ENCODE peak calls at places on chromosome 13, in five cellular contexts. X is lower leg skin, G is kidney, T is fibroblast of mammary gland, C is cardiac muscle cell. K is an unnamed sample.

GRCh38 chr13:29593605-29594297 is 1.7 kb downstream of the SLC7A1 start:
- DNase-seq in X (no peak), G (no peak), T (no peak), C (no peak), K (no peak)

GRCh38 chr13:19178901-19179593 is 2.6 kb downstream of the TUBA3C start:
- DNase-seq in X (no peak), G (no peak), T (no peak), C (no peak), K (no peak)

GRCh38 chr13:77545626-77546412 is 10.3 kb downstream of the SCEL start:
- DNase-seq in X (no peak), G (no peak), T (no peak), C (peak), K (no peak)

GRCh38 chr13:37208052-37208451 is 102.6 kb upstream of the CSNK1A1L start:
- DNase-seq in X (no peak), G (no peak), T (no peak), C (no peak), K (no peak)

GRCh38 chr13:65468628-65469027 is 1761.5 kb downstream of the PCDH9 start:
- DNase-seq in X (no peak), G (no peak), T (no peak), C (no peak), K (no peak)

GRCh38 chr13:99614465-99614885 is 113.2 kb downstream of the TM9SF2 start:
- DNase-seq in X (no peak), G (no peak), T (no peak), C (no peak), K (no peak)

GRCh38 chr13:74747186-74747955 is 613.2 kb upstream of the KLF12 start:
- DNase-seq in X (no peak), G (no peak), T (no peak), C (no peak), K (no peak)

GRCh38 chr13:64338671-64339070 is 2891.5 kb downstream of the PCDH9 start:
- DNase-seq in X (no peak), G (no peak), T (no peak), C (no peak), K (no peak)

GRCh38 chr13:59281453-59281852 is 882.3 kb downstream of the DIAPH3 start:
- DNase-seq in X (no peak), G (no peak), T (no peak), C (no peak), K (no peak)

GRCh38 chr13:59413121-59413520 is 750.6 kb downstream of the DIAPH3 start:
- DNase-seq in X (no peak), G (no peak), T (no peak), C (peak), K (no peak)

GRCh38 chr13:31773538-31773937 is 34.2 kb downstream of the RXFP2 start:
- DNase-seq in X (no peak), G (no peak), T (peak), C (no peak), K (peak)

GRCh38 chr13:24500977-24501376 is 11.6 kb downstream of the PARP4 start:
- DNase-seq in X (no peak), G (no peak), T (peak), C (no peak), K (no peak)

GRCh38 chr13:100235311-100235901 is 146.5 kb downstream of the PCCA start:
- DNase-seq in X (no peak), G (no peak), T (peak), C (peak), K (peak)

GRCh38 chr13:53398051-53398450 is 369.4 kb downstream of the OLFM4 start:
- DNase-seq in X (no peak), G (no peak), T (no peak), C (no peak), K (no peak)

GRCh38 chr13:23770428-23770827 is 118.8 kb downstream of the MIPEP start:
- DNase-seq in X (no peak), G (no peak), T (no peak), C (no peak), K (no peak)

GRCh38 chr13:100872761-100873160 is 198.2 kb upstream of the TMTC4 start:
- DNase-seq in X (no peak), G (no peak), T (peak), C (no peak), K (no peak)

GRCh38 chr13:25977216-25977615 is 74.6 kb downstream of the SHISA2 start:
- DNase-seq in X (no peak), G (no peak), T (no peak), C (peak), K (no peak)

GRCh38 chr13:91134773-91135124 is 212.7 kb upstream of the MIR17HG start:
- DNase-seq in X (no peak), G (no peak), T (no peak), C (no peak), K (no peak)

GRCh38 chr13:67296511-67296910 is 66.4 kb upstream of the PCDH9 start:
- DNase-seq in X (no peak), G (no peak), T (peak), C (no peak), K (no peak)

GRCh38 chr13:100363351-100363750 is 225.2 kb downstream of the GGACT start:
- DNase-seq in X (no peak), G (no peak), T (peak), C (no peak), K (peak)

GRCh38 chr13:105787518-105788085 is 747.9 kb downstream of the EFNB2 start:
- DNase-seq in X (no peak), G (no peak), T (no peak), C (no peak), K (no peak)

GRCh38 chr13:41060723-41061074 is 610 bp upstream of the WBP4 start:
- DNase-seq in X (peak), G (peak), T (peak), C (peak), K (peak)

GRCh38 chr13:41059896-41060722 is 1.2 kb upstream of the WBP4 start:
- DNase-seq in X (peak), G (peak), T (peak), C (peak), K (peak)

GRCh38 chr13:41059466-41059865 is 1.8 kb upstream of the WBP4 start:
- DNase-seq in X (no peak), G (no peak), T (peak), C (no peak), K (no peak)

GRCh38 chr13:41061914-41062837 is 867 bp downstream of the WBP4 start:
- DNase-seq in X (no peak), G (no peak), T (peak), C (peak), K (peak)

GRCh38 chr13:41061075-41061913 is at the start of gene WBP4:
- DNase-seq in X (peak), G (peak), T (peak), C (peak), K (peak)
- TF ChIP-seq CTCF in X (no peak), G (peak), T (peak), C (peak), K (peak)

GRCh38 chr13:79786176-79786575 is 305.2 kb downstream of the NDFIP2 start:
- DNase-seq in X (no peak), G (no peak), T (no peak), C (no peak), K (no peak)

GRCh38 chr13:79779761-79780160 is 298.8 kb downstream of the NDFIP2 start:
- DNase-seq in X (peak), G (no peak), T (peak), C (no peak), K (no peak)

GRCh38 chr13:79780240-79780639 is 299.3 kb downstream of the NDFIP2 start:
- DNase-seq in X (no peak), G (no peak), T (peak), C (no peak), K (no peak)

GRCh38 chr13:79781829-79782540 is 301.0 kb downstream of the NDFIP2 start:
- DNase-seq in X (no peak), G (no peak), T (no peak), C (no peak), K (no peak)

GRCh38 chr13:79782541-79783216 is 301.7 kb downstream of the NDFIP2 start:
- DNase-seq in X (no peak), G (peak), T (no peak), C (peak), K (peak)
- H3K4me3 ChIP-seq in X (no peak), G (no peak), T (no peak), C (no peak), K (no peak)

DNA sequence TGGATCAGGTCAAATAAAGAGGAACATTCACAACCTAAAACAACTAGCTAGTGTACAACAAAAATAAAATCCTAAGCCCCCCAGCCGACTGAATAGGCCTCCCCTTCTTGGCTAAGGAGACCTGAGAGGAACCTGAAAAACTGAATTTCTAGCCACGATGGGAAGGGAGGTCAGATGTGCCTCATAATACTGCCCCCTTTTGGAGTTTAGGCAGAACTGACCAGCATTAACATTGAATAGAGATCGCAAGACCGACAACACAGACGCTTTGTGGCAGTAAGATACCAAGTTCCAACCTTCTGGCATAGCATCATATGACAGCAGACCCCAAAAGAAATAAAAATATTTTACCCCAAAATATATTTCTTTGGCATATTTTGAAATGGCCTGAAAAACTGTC is 15.9 kb downstream of the CBY2 start:
- DNase-seq in X (no peak), G (no peak), T (peak), C (peak), K (no peak)
- TF ChIP-seq CTCF in X (no peak), G (peak), T (peak), C (peak), K (peak)

DNA sequence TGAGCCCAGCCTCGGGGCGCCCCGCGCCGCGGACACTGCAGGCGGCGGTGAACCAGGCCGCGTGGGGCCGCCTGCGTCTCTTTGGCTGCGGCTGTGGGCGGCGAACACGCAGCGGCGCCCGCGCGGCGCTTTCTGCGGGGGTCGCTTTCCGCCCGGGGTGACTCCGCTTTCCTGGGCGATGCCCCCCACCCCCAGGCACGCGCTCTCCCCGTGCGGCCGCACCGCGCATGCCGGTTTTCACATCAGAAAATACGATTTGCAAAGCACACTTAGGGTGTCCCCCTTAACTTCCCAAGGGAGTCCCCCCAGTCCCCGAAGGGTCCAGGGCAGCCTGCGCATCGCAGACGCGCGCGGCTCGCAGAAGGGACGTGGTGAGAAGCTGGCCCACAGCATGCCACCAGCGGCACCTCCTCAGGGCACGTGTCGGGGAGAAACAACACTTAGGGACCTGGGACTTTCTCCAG is 5.3 kb downstream of the F7 start:
- DNase-seq in X (no peak), G (peak), T (no peak), C (no peak), K (no peak)
- H3K4me3 ChIP-seq in X (peak), G (peak), T (no peak), C (no peak), K (peak)

DNA sequence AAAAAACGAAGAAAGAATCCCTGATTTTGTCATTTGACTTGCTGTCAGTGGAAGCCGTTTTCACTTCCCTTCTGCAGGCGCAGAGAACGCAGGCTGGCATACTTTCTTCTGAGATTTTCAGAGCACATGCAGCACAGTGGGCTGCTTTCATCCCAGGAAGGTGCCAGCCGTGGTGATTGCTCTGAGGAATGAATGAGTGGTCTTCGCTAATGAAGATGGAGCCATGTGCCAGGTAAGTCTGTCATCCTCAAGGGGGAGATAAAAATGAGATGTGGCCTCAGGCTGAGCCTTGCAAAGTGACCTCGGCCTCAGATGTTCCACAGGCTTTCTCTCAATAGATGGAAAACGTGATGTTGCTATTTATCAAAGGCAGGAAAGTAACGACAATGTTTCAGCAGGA is 94.6 kb upstream of the FARP1 start:
- DNase-seq in X (no peak), G (no peak), T (no peak), C (no peak), K (no peak)
- TF ChIP-seq CTCF in X (no peak), G (no peak), T (no peak), C (no peak), K (no peak)

DNA sequence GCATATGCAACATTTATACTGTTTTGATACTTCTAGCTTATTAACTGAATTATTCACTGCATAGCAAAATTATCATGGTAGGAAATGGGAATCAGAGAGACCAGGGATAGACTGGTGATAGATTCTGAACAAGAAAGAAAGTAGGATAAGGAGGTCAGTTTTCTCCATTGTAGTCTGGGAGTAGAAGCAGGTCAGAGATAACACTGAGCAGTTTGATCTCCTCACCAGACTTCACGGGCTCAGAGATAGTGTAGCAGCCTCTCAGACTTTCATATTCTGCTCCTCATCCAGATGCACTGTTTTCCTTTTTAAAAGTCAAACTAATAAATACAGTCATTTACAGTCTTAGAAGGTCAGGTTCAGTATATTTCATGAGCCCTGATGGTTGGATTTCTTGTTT is 56.0 kb upstream of the MYO16 start:
- DNase-seq in X (no peak), G (no peak), T (no peak), C (no peak), K (no peak)
- H3K4me3 ChIP-seq in X (no peak), G (no peak), T (no peak), C (no peak), K (no peak)

GRCh38 chr13:47592256-47592655 is 408.8 kb downstream of the SUCLA2 start:
- DNase-seq in X (no peak), G (no peak), T (no peak), C (no peak), K (no peak)

GRCh38 chr13:47588676-47589075 is 412.4 kb downstream of the SUCLA2 start:
- DNase-seq in X (no peak), G (no peak), T (no peak), C (no peak), K (no peak)
- TF ChIP-seq CTCF in X (no peak), G (no peak), T (peak), C (peak), K (no peak)

GRCh38 chr13:36131931-36132297 is 732 bp upstream of the DCLK1 start:
- DNase-seq in X (peak), G (peak), T (peak), C (no peak), K (peak)
- H3K4me3 ChIP-seq in X (no peak), G (no peak), T (peak), C (no peak), K (peak)

GRCh38 chr13:51783432-51784094 is 20.4 kb downstream of the DHRS12 start:
- DNase-seq in X (no peak), G (no peak), T (no peak), C (no peak), K (no peak)

GRCh38 chr13:51780099-51780498 is 23.9 kb downstream of the DHRS12 start:
- DNase-seq in X (no peak), G (no peak), T (no peak), C (no peak), K (no peak)

GRCh38 chr13:51782026-51782710 is 21.8 kb downstream of the DHRS12 start:
- DNase-seq in X (no peak), G (no peak), T (no peak), C (no peak), K (no peak)

GRCh38 chr13:51784097-51784496 is 19.9 kb downstream of the DHRS12 start:
- DNase-seq in X (no peak), G (no peak), T (no peak), C (no peak), K (no peak)

GRCh38 chr13:51781246-51782022 is 22.5 kb downstream of the DHRS12 start:
- DNase-seq in X (no peak), G (no peak), T (no peak), C (peak), K (no peak)
- TF ChIP-seq CTCF in X (no peak), G (peak), T (peak), C (peak), K (peak)

DNA sequence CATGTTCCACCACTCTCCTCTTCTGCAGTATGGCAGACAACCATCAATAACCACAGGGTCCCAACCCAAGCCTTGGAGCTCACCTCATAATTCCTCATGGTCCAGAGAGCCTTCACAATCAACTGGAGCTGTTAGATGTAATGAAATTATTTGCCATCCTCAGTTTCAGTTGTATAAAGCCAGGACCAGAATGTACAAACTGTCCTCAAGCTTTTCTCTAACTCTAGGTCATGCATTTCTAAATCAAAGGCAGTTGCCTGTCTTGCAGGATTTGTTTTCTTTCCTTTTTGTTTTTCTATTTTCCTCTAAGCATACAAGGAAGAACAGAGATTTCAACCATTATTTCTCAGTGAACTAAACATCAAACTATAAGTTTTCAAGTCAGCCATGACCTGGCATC is 182.5 kb upstream of the SERP2 start:
- DNase-seq in X (no peak), G (no peak), T (no peak), C (no peak), K (no peak)
- H3K4me3 ChIP-seq in X (no peak), G (no peak), T (no peak), C (no peak), K (no peak)

K was measured in astrocyte of the cerebellum.